ENCODE peak calls at places on chromosome 1, in eight cellular contexts. M, V, S, P, A, J, T and E are unnamed samples.

GRCh38 chr1:156814571-156815260 is 1.9 kb downstream of the SH2D2A start:
- DNase-seq in M (peak), V (no peak), S (no peak), P (peak), A (peak), J (no peak), T (no peak), E (no peak)

GRCh38 chr1:183879477-183879876 is 74.6 kb downstream of the RGL1 start:
- DNase-seq in M (no peak), V (no peak), S (no peak), P (no peak), A (no peak), J (no peak), T (no peak), E (no peak)

GRCh38 chr1:185341196-185341781 is 24.2 kb upstream of the IVNS1ABP start:
- DNase-seq in M (no peak), V (no peak), S (no peak), P (no peak), A (no peak), J (no peak), T (no peak), E (no peak)

GRCh38 chr1:63713627-63714481 is 60.0 kb upstream of the ROR1 start:
- DNase-seq in M (no peak), V (no peak), S (no peak), P (no peak), A (no peak), J (no peak), T (peak), E (no peak)

GRCh38 chr1:38559180-38559874 is 300.2 kb downstream of the RRAGC start:
- DNase-seq in M (peak), V (no peak), S (peak), P (peak), A (peak), J (no peak), T (no peak), E (no peak)

GRCh38 chr1:46603481-46603857 is 599 bp downstream of the MKNK1 start:
- DNase-seq in M (no peak), V (no peak), S (no peak), P (no peak), A (no peak), J (peak), T (no peak), E (peak)

GRCh38 chr1:54594463-54594862 is 28.9 kb downstream of the FAM151A start:
- DNase-seq in M (no peak), V (no peak), S (no peak), P (no peak), A (no peak), J (no peak), T (no peak), E (no peak)

GRCh38 chr1:18373882-18374493 is 106.7 kb upstream of the KLHDC7A start:
- DNase-seq in M (no peak), V (no peak), S (no peak), P (no peak), A (no peak), J (peak), T (no peak), E (no peak)

GRCh38 chr1:115291731-115292130 is 46.3 kb downstream of the NGF start:
- DNase-seq in M (no peak), V (no peak), S (no peak), P (no peak), A (no peak), J (no peak), T (no peak), E (no peak)

GRCh38 chr1:44646711-44647110 is 27.6 kb downstream of the TMEM53 start:
- DNase-seq in M (no peak), V (no peak), S (no peak), P (no peak), A (no peak), J (no peak), T (peak), E (no peak)

GRCh38 chr1:118264326-118264725 is 79.3 kb upstream of the SPAG17 start:
- DNase-seq in M (no peak), V (no peak), S (no peak), P (no peak), A (no peak), J (no peak), T (no peak), E (no peak)

GRCh38 chr1:18244762-18245161 is 137.2 kb downstream of the IGSF21 start:
- DNase-seq in M (no peak), V (no peak), S (no peak), P (no peak), A (no peak), J (no peak), T (no peak), E (no peak)

GRCh38 chr1:23790696-23791433 is at the start of gene LYPLA2:
- DNase-seq in M (peak), V (peak), S (peak), P (peak), A (peak), J (peak), T (peak), E (peak)

GRCh38 chr1:153795934-153796785 is 21.0 kb downstream of the SLC27A3 start:
- DNase-seq in M (no peak), V (no peak), S (no peak), P (peak), A (no peak), J (no peak), T (no peak), E (no peak)

GRCh38 chr1:113191579-113192076 is 118.6 kb downstream of the LRIG2 start:
- DNase-seq in M (no peak), V (no peak), S (no peak), P (no peak), A (no peak), J (no peak), T (no peak), E (no peak)

GRCh38 chr1:244273845-244274619 is 177.7 kb downstream of the ADSS2 start:
- DNase-seq in M (no peak), V (no peak), S (no peak), P (no peak), A (no peak), J (no peak), T (peak), E (peak)